ENCODE peak calls at places on chromosomes 1 and 21, in four cellular contexts. One of them, this sample, is unnamed.

GRCh38 chr1:5811419-5811818 is 180.8 kb downstream of the NPHP4 start:
- DNase-seq in stomach: no peak
- DNase-seq in CD8-positive, alpha-beta memory T cell: no peak
- DNase-seq in nephron progenitor cell: no peak
- DNase-seq in this sample: no peak

GRCh38 chr1:6975371-6975770 is 190.1 kb downstream of the CAMTA1 start:
- DNase-seq in stomach: no peak
- DNase-seq in CD8-positive, alpha-beta memory T cell: no peak
- DNase-seq in nephron progenitor cell: no peak
- DNase-seq in this sample: no peak

GRCh38 chr1:231232870-231233734 is 7.9 kb upstream of the GNPAT start:
- DNase-seq in stomach: no peak
- DNase-seq in CD8-positive, alpha-beta memory T cell: no peak
- DNase-seq in nephron progenitor cell: no peak
- DNase-seq in this sample: no peak

GRCh38 chr1:215824245-215824644 is 257.1 kb downstream of the KCTD3 start:
- DNase-seq in stomach: no peak
- DNase-seq in CD8-positive, alpha-beta memory T cell: no peak
- DNase-seq in nephron progenitor cell: no peak
- DNase-seq in this sample: no peak

GRCh38 chr1:43499882-43500281 is 30.8 kb upstream of the PTPRF start:
- DNase-seq in stomach: no peak
- DNase-seq in CD8-positive, alpha-beta memory T cell: no peak
- DNase-seq in nephron progenitor cell: no peak
- DNase-seq in this sample: no peak

GRCh38 chr1:81803423-81804103 is 2.8 kb downstream of the ADGRL2 start:
- DNase-seq in stomach: no peak
- DNase-seq in CD8-positive, alpha-beta memory T cell: no peak
- DNase-seq in nephron progenitor cell: peak; percentile 25
- DNase-seq in this sample: peak; percentile 77

GRCh38 chr1:14666376-14666775 is 67.9 kb downstream of the KAZN start:
- DNase-seq in stomach: no peak
- DNase-seq in CD8-positive, alpha-beta memory T cell: no peak
- DNase-seq in nephron progenitor cell: no peak
- DNase-seq in this sample: no peak

GRCh38 chr1:216710598-216711333 is 12.5 kb downstream of the ESRRG start:
- DNase-seq in stomach: no peak
- DNase-seq in CD8-positive, alpha-beta memory T cell: no peak
- DNase-seq in nephron progenitor cell: no peak
- DNase-seq in this sample: no peak

GRCh38 chr1:111990878-111991760 is 1.7 kb upstream of the KCND3 start:
- DNase-seq in stomach: peak; percentile 86
- DNase-seq in CD8-positive, alpha-beta memory T cell: no peak
- DNase-seq in nephron progenitor cell: peak; percentile 39
- DNase-seq in this sample: peak; percentile 50

GRCh38 chr1:153475282-153475681 is 14.8 kb upstream of the S100A7 start:
- DNase-seq in stomach: no peak
- DNase-seq in CD8-positive, alpha-beta memory T cell: no peak
- DNase-seq in nephron progenitor cell: no peak
- DNase-seq in this sample: no peak

GRCh38 chr1:55323760-55324159 is 108.6 kb upstream of the USP24 start:
- DNase-seq in stomach: no peak
- DNase-seq in CD8-positive, alpha-beta memory T cell: no peak
- DNase-seq in nephron progenitor cell: no peak
- DNase-seq in this sample: no peak

GRCh38 chr21:34510148-34511142 is 1.6 kb downstream of the KCNE1 start:
- DNase-seq in stomach: peak; percentile 79
- DNase-seq in CD8-positive, alpha-beta memory T cell: no peak
- DNase-seq in nephron progenitor cell: peak; percentile 62
- DNase-seq in this sample: peak; percentile 37

GRCh38 chr1:61754545-61754944 is 12.3 kb downstream of the PATJ start:
- DNase-seq in stomach: no peak
- DNase-seq in CD8-positive, alpha-beta memory T cell: no peak
- DNase-seq in nephron progenitor cell: no peak
- DNase-seq in this sample: no peak

GRCh38 chr21:45508607-45509565 is 33.4 kb downstream of the SLC19A1 start:
- DNase-seq in stomach: no peak
- DNase-seq in CD8-positive, alpha-beta memory T cell: no peak
- DNase-seq in nephron progenitor cell: peak; percentile 30
- DNase-seq in this sample: no peak

GRCh38 chr1:113396585-113396984 is 6.3 kb downstream of the MAGI3 start:
- DNase-seq in stomach: no peak
- DNase-seq in CD8-positive, alpha-beta memory T cell: no peak
- DNase-seq in nephron progenitor cell: no peak
- DNase-seq in this sample: no peak

GRCh38 chr1:31183927-31184554 is 55.6 kb downstream of the NKAIN1 start:
- DNase-seq in stomach: peak; percentile 36
- DNase-seq in CD8-positive, alpha-beta memory T cell: no peak
- DNase-seq in nephron progenitor cell: peak; percentile 74
- DNase-seq in this sample: peak; percentile 76